ENCODE peak calls at places on chromosomes 3 and 15, in five cellular contexts. E is GM04503, K is Daoy, C is ecto neural progenitor cell, B is NCI-H2171 treated with DMSO at 0.1 percent for 48 hours. A is an unnamed sample.

GRCh38 chr3:143103633-143104032 is 15.9 kb upstream of the CHST2 start:
- DNase-seq in E (no peak), K (no peak), C (no peak), B (no peak), A (no peak)

GRCh38 chr3:78986702-78987101 is 781.1 kb downstream of the ROBO1 start:
- DNase-seq in E (no peak), K (peak; percentile 11), C (no peak), B (no peak), A (peak; percentile 66)

GRCh38 chr15:45147606-45148005 is 17.8 kb downstream of the DUOX1 start:
- DNase-seq in E (no peak), K (no peak), C (no peak), B (no peak), A (no peak)

GRCh38 chr3:12943124-12944021 is 102.0 kb upstream of the RPL32 start:
- DNase-seq in E (no peak), K (no peak), C (no peak), B (no peak), A (no peak)

GRCh38 chr3:20865811-20866210 is 679.8 kb upstream of the SGO1 start:
- DNase-seq in E (no peak), K (no peak), C (no peak), B (no peak), A (no peak)

GRCh38 chr3:182258538-182259177 is 534.6 kb upstream of the ATP11B start:
- DNase-seq in E (peak; percentile 3), K (peak; percentile 52), C (no peak), B (peak; percentile 54), A (no peak)

GRCh38 chr3:46660543-46661523 is 32.6 kb downstream of the ALS2CL start:
- DNase-seq in E (no peak), K (no peak), C (peak; percentile 44), B (peak; percentile 79), A (peak; percentile 49)

GRCh38 chr15:37204698-37205097 is 104.3 kb upstream of the MEIS2 start:
- DNase-seq in E (no peak), K (no peak), C (no peak), B (no peak), A (no peak)

GRCh38 chr3:197891-198491 is 1.4 kb downstream of the CHL1 start:
- DNase-seq in E (no peak), K (no peak), C (peak; percentile 57), B (no peak), A (peak; percentile 53)

GRCh38 chr3:34229871-34230270 is 431.4 kb downstream of the PDCD6IP start:
- DNase-seq in E (no peak), K (no peak), C (no peak), B (no peak), A (no peak)

GRCh38 chr3:105349988-105350387 is 16.7 kb upstream of the ALCAM start:
- DNase-seq in E (no peak), K (no peak), C (no peak), B (no peak), A (no peak)

GRCh38 chr3:113241292-113242033 is 30.1 kb downstream of the BOC start:
- DNase-seq in E (no peak), K (peak; percentile 88), C (peak; percentile 93), B (no peak), A (peak; percentile 82)

GRCh38 chr3:20673866-20674265 is 487.9 kb upstream of the SGO1 start:
- DNase-seq in E (no peak), K (no peak), C (no peak), B (no peak), A (no peak)

GRCh38 chr3:161273589-161274218 is 52.6 kb downstream of the NMD3 start:
- DNase-seq in E (no peak), K (peak; percentile 26), C (no peak), B (peak; percentile 44), A (no peak)

GRCh38 chr3:64668582-64669510 is 19.0 kb downstream of the ADAMTS9 start:
- DNase-seq in E (no peak), K (no peak), C (no peak), B (no peak), A (no peak)

GRCh38 chr3:184325715-184326114 is 11.3 kb downstream of the EIF4G1 start:
- DNase-seq in E (no peak), K (no peak), C (no peak), B (no peak), A (no peak)

GRCh38 chr3:5282703-5283102 is 95.2 kb downstream of the EDEM1 start:
- DNase-seq in E (no peak), K (no peak), C (no peak), B (no peak), A (no peak)

GRCh38 chr3:43379343-43379742 is 93.0 kb downstream of the SNRK start:
- DNase-seq in E (peak; percentile 47), K (no peak), C (no peak), B (no peak), A (no peak)

GRCh38 chr15:99432271-99433025 is 133.3 kb upstream of the MEF2A start:
- DNase-seq in E (no peak), K (no peak), C (no peak), B (no peak), A (no peak)

GRCh38 chr15:90892023-90892422 is 7.7 kb downstream of the FES start:
- DNase-seq in E (no peak), K (no peak), C (no peak), B (no peak), A (no peak)

GRCh38 chr3:39137991-39138803 is 15.2 kb downstream of the CSRNP1 start:
- DNase-seq in E (no peak), K (no peak), C (no peak), B (no peak), A (peak; percentile 59)

GRCh38 chr3:104323226-104323625 is 1043.5 kb upstream of the ALCAM start:
- DNase-seq in E (no peak), K (no peak), C (no peak), B (no peak), A (peak; percentile 43)